ENCODE peak calls at places on chromosome 1, in ten cellular contexts. M is breast epithelium, D is IMR-90, Z is A549, K is adrenal gland, I is heart left ventricle, U is uterus, B is body of pancreas, Q is HCT116, P is Peyer's patch. Y is an unnamed sample. For H3K4me1, the result is how much of the 10 kb centered on the place peaks cover.

GRCh38 chr1:116711061-116711582 is 43.1 kb upstream of the CD2 start:
- DNase-seq in M (no peak), D (no peak), Z (no peak), K (no peak), I (no peak), U (no peak), B (no peak), Q (no peak), P (no peak), Y (no peak)

GRCh38 chr1:174060090-174060489 is 37.9 kb upstream of the RC3H1 start:
- DNase-seq in M (no peak), D (peak), Z (no peak), K (no peak), I (no peak), U (no peak), B (no peak), Q (no peak), P (no peak), Y (no peak)

GRCh38 chr1:162380061-162380846 is 1.3 kb upstream of the C1orf226 start:
- DNase-seq in M (no peak), D (no peak), Z (no peak), K (no peak), I (no peak), U (no peak), B (no peak), Q (no peak), P (no peak), Y (no peak)

GRCh38 chr1:153553691-153554608 is 4.9 kb upstream of the S100A3 start:
- DNase-seq in M (no peak), D (no peak), Z (no peak), K (no peak), I (no peak), U (no peak), B (no peak), Q (no peak), P (no peak), Y (no peak)

GRCh38 chr1:62082456-62083363 is 111.9 kb upstream of the L1TD1 start:
- DNase-seq in M (no peak), D (peak), Z (peak), K (peak), I (peak), U (peak), B (peak), Q (no peak), P (peak), Y (peak)

GRCh38 chr1:1273535-1274298 is at the start of gene UBE2J2:
- DNase-seq in M (peak), D (peak), Z (peak), K (peak), I (peak), U (peak), B (peak), Q (peak), P (peak), Y (peak)

GRCh38 chr1:192943522-192943921 is 115.6 kb downstream of the UCHL5 start:
- DNase-seq in M (no peak), D (no peak), Z (no peak), K (no peak), I (no peak), U (no peak), B (no peak), Q (no peak), P (no peak), Y (no peak)

GRCh38 chr1:216144661-216145450 is 278.4 kb downstream of the USH2A start:
- DNase-seq in M (no peak), D (no peak), Z (no peak), K (no peak), I (no peak), U (no peak), B (no peak), Q (no peak), P (no peak), Y (no peak)

GRCh38 chr1:153568367-153569099 is 2.9 kb upstream of the S100A2 start:
- DNase-seq in M (peak), D (peak), Z (peak), K (peak), I (peak), U (peak), B (peak), Q (peak), P (peak), Y (peak)

GRCh38 chr1:64398937-64399336 is 71.0 kb upstream of the CACHD1 start:
- DNase-seq in M (no peak), D (no peak), Z (no peak), K (no peak), I (no peak), U (no peak), B (no peak), Q (no peak), P (no peak), Y (no peak)

GRCh38 chr1:7984826-7985225 is 23.3 kb downstream of the PARK7 start:
- DNase-seq in M (no peak), D (no peak), Z (no peak), K (no peak), I (no peak), U (no peak), B (no peak), Q (no peak), P (no peak), Y (no peak)

GRCh38 chr1:89464008-89464407 is 60.6 kb upstream of the LRRC8B start:
- DNase-seq in M (no peak), D (no peak), Z (no peak), K (no peak), I (no peak), U (no peak), B (no peak), Q (no peak), P (no peak), Y (no peak)

GRCh38 chr1:92949937-92950817 is 11.1 kb downstream of the DIPK1A start:
- DNase-seq in M (no peak), D (peak), Z (peak), K (no peak), I (no peak), U (no peak), B (no peak), Q (no peak), P (no peak), Y (no peak)

GRCh38 chr1:77725706-77726105 is 33.9 kb downstream of the USP33 start:
- DNase-seq in M (no peak), D (no peak), Z (no peak), K (no peak), I (no peak), U (no peak), B (no peak), Q (no peak), P (no peak), Y (no peak)

GRCh38 chr1:25116832-25117231 is 115.5 kb downstream of the SYF2 start:
- DNase-seq in M (no peak), D (no peak), Z (no peak), K (no peak), I (no peak), U (no peak), B (no peak), Q (no peak), P (no peak), Y (no peak)

GRCh38 chr1:22363403-22364325 is 88.0 kb upstream of the ZBTB40 start:
- DNase-seq in M (no peak), D (no peak), Z (no peak), K (no peak), I (no peak), U (no peak), B (no peak), Q (no peak), P (no peak), Y (no peak)

GRCh38 chr1:167899253-167899681 is 14.7 kb downstream of the ADCY10 start:
- DNase-seq in M (no peak), D (peak), Z (no peak), K (peak), I (peak), U (peak), B (peak), Q (no peak), P (no peak), Y (peak)

GRCh38 chr1:224543453-224543852 is 72.7 kb upstream of the CNIH3 start:
- DNase-seq in M (no peak), D (no peak), Z (no peak), K (no peak), I (no peak), U (no peak), B (no peak), Q (no peak), P (no peak), Y (no peak)

GRCh38 chr1:235101558-235102258 is 26.9 kb downstream of the TOMM20 start:
- DNase-seq in M (no peak), D (no peak), Z (no peak), K (no peak), I (no peak), U (no peak), B (no peak), Q (no peak), P (no peak), Y (no peak)

GRCh38 chr1:197924516-197925123 is 7.4 kb downstream of the LHX9 start:
- DNase-seq in M (no peak), D (peak), Z (peak), K (no peak), I (no peak), U (peak), B (peak), Q (peak), P (no peak), Y (no peak)

GRCh38 chr1:7808253-7808844 is 24.3 kb downstream of the PER3 start:
- DNase-seq in M (no peak), D (peak), Z (no peak), K (no peak), I (no peak), U (no peak), B (no peak), Q (peak), P (no peak), Y (no peak)

DNA sequence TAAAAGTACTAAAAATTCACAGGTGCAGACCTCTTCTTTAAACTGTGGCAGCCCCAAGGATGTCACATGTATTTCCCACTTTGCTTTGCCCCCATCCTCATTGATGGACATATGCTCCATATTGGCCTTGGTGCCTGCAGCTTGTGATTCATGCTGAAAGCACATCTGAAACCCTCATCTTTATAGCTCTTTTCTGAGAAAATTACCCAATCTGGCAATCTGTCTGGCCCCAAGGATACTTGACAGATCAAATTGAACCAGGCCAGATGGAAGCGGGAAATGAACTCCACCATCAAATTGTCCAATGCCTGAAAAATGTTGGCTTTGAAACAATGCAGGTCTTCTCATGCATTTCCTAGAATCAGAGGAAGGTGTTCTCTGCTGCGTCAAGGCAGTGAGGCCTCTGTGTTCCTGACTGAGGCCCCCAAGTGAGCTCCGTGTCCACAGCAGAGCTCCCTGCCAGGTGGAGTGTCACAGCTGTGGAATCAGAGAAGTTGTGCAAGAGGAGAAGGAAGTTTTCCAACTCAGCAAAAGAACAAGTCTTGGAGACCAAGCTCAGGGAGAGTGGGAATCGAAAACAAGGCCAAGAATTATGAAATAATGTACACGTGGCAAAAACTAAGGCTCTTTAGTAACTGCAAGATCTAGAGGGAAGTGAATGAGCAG is 323.7 kb downstream of the PLPP3 start:
- DNase-seq in M (no peak), D (peak), Z (no peak), K (peak), I (peak), U (peak), B (peak), Q (no peak), P (no peak), Y (peak)
- H3K4me3 ChIP-seq in M (no peak), D (no peak), Z (no peak), K (no peak), I (no peak), U (no peak), B (no peak), Q (no peak), P (no peak), Y (no peak)

GRCh38 chr1:151402764-151403163 is 3.4 kb downstream of the PSMB4 start:
- DNase-seq in M (no peak), D (no peak), Z (no peak), K (no peak), I (no peak), U (no peak), B (no peak), Q (no peak), P (no peak), Y (no peak)
- TF ChIP-seq POLR2A in M (no peak), D (no peak), Z (no peak), K (no peak), I (no peak), U (no peak), B (no peak), Q (no peak), P (no peak), Y (no peak)

DNA sequence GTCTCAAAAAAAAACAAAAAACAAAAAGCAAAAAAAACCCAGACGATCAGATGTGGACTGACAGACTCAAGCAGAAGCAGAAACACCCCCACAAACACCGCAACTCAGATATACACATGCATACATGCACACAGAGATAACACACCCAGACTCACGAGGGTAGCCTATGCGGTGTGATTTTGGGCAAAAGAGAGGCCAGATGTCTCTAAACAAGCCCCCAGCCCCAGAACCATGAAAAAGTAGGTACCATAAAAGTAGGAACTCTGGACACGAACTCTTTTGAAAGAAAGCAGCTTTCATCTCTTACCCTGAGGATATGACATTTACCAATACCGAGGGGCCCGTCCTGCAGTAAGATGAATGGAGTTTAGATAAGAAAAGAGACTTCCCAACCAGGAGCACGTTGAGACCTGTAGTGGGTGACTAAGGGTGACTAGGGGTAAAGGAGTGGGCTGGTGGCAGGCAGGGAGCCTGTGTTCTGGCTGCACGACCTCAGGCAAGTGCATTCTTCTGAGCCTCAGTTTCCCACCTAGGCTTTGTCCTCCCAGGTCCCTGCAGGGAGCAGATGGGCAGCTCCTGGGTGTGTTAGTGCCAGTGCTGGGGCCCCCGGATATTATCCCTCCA is 1.5 kb upstream of the TINAGL1 start:
- DNase-seq in M (no peak), D (no peak), Z (no peak), K (peak), I (no peak), U (no peak), B (no peak), Q (no peak), P (no peak), Y (no peak)
- H3K4me1 ChIP-seq in M (under half), D (under half), Z (half or more), K (under half), I (under half), U (under half), B (half or more), Q (under half), P (under half), Y (half or more)

GRCh38 chr1:10796029-10796944 is at the start of gene CASZ1:
- DNase-seq in M (peak), D (peak), Z (peak), K (peak), I (peak), U (peak), B (peak), Q (peak), P (no peak), Y (peak)

GRCh38 chr1:10793129-10793651 is 3.3 kb downstream of the CASZ1 start:
- DNase-seq in M (no peak), D (no peak), Z (no peak), K (no peak), I (no peak), U (no peak), B (no peak), Q (no peak), P (no peak), Y (peak)

GRCh38 chr1:10795305-10796021 is 983 bp downstream of the CASZ1 start:
- DNase-seq in M (no peak), D (no peak), Z (no peak), K (peak), I (no peak), U (no peak), B (no peak), Q (no peak), P (no peak), Y (no peak)

GRCh38 chr1:10791117-10791951 is 5.1 kb downstream of the CASZ1 start:
- DNase-seq in M (no peak), D (no peak), Z (no peak), K (no peak), I (no peak), U (peak), B (peak), Q (no peak), P (no peak), Y (no peak)

GRCh38 chr1:10794724-10795304 is 1.6 kb downstream of the CASZ1 start:
- DNase-seq in M (no peak), D (no peak), Z (no peak), K (no peak), I (peak), U (no peak), B (no peak), Q (no peak), P (no peak), Y (no peak)
- H3K4me3 ChIP-seq in M (peak), D (peak), Z (peak), K (peak), I (peak), U (peak), B (peak), Q (peak), P (peak), Y (peak)

DNA sequence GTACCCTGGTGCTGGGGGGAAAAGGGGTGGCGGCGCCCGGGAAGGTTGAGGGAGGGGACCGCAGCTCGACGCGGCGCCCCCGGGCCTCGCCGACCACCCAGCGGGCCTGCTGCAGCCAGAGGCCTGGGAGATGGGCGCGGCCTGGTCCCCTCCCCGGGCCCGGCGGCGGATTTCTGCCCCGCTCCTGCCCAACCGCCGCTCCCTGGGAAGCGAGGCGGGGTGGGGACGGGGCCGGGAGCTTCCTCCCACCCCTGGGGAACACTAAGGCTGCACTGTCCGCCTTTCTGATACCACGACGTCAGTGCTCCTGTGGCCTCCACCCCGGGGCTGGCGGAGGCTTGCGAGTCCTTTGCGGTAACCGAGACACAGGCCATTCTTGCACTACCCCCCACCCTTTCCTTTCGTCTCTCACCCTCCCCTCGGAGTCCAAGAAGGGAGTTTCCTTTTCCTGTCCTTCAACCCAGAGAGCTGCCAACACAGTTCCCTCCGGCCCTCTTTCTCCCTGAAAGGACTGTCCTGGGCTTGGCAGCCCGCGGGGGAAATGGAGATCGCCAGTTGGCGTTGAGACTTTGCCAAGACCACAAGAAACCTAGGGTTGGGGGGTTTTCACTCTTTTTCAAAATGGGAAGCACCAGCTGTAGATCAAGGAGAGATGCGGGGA is 726 bp downstream of the SH3GLB1 start:
- DNase-seq in M (peak), D (peak), Z (peak), K (peak), I (peak), U (peak), B (peak), Q (peak), P (peak), Y (peak)
- TF ChIP-seq POLR2A in M (no peak), D (no peak), Z (no peak), K (no peak), I (no peak), U (no peak), B (no peak), Q (no peak), P (no peak), Y (no peak)

GRCh38 chr1:180168786-180169640 is 14.3 kb downstream of the QSOX1 start:
- DNase-seq in M (no peak), D (peak), Z (peak), K (peak), I (no peak), U (peak), B (peak), Q (no peak), P (no peak), Y (peak)

GRCh38 chr1:180169641-180170155 is 15.0 kb downstream of the QSOX1 start:
- DNase-seq in M (no peak), D (no peak), Z (no peak), K (no peak), I (no peak), U (no peak), B (no peak), Q (no peak), P (no peak), Y (peak)

GRCh38 chr1:180167721-180168467 is 13.2 kb downstream of the QSOX1 start:
- DNase-seq in M (peak), D (peak), Z (peak), K (peak), I (no peak), U (peak), B (peak), Q (peak), P (no peak), Y (peak)

GRCh38 chr1:180171691-180172090 is 17.0 kb downstream of the QSOX1 start:
- DNase-seq in M (no peak), D (no peak), Z (no peak), K (no peak), I (no peak), U (no peak), B (no peak), Q (no peak), P (no peak), Y (no peak)

GRCh38 chr1:180170569-180170968 is 15.9 kb downstream of the QSOX1 start:
- DNase-seq in M (no peak), D (no peak), Z (no peak), K (no peak), I (no peak), U (no peak), B (no peak), Q (no peak), P (no peak), Y (no peak)
- H3K4me1 ChIP-seq in M (under half), D (under half), Z (under half), K (under half), I (under half), U (under half), B (half or more), Q (under half), P (under half), Y (half or more)

GRCh38 chr1:233904979-233905415 is 521 bp downstream of the SLC35F3 start:
- DNase-seq in M (no peak), D (no peak), Z (no peak), K (no peak), I (no peak), U (no peak), B (no peak), Q (no peak), P (no peak), Y (no peak)
- H3K4me3 ChIP-seq in M (no peak), D (no peak), Z (peak), K (no peak), I (no peak), U (no peak), B (no peak), Q (peak), P (peak), Y (peak)

GRCh38 chr1:40381268-40382109 is 8.0 kb downstream of the SMAP2 start:
- DNase-seq in M (no peak), D (no peak), Z (no peak), K (no peak), I (no peak), U (no peak), B (no peak), Q (no peak), P (peak), Y (no peak)
- TF ChIP-seq POLR2A in M (no peak), D (no peak), Z (no peak), K (no peak), I (no peak), U (no peak), B (no peak), Q (no peak), P (peak), Y (no peak)